ENCODE peak calls at places on chromosomes 12 and 14, in nine cellular contexts. R is naive B cell; P is NCI-H2171; S is cardiac fibroblast; H is NCI-H510A; Y is cardiac muscle cell; T is NCI-H1694 treated with DMSO at 0.1 percent for 48 hours; L is activated CD8-positive, alpha-beta T cell treated with anti-CD3 and anti-CD28 coated beads, Interleukin-2, amount 10 ng/mL, durations not matched to agents 7 days and 5 days; O is stimulated activated CD4-positive, alpha-beta T cell treated with anti-CD3 and anti-CD28 coated beads, Interleukin-2, amount 100 ng/mL, for 24 hours. G is an unnamed sample.

GRCh38 chr12:32302218-32302826 is 97.0 kb upstream of the FGD4 start:
- DNase-seq in L (peak), T (peak), P (no peak), Y (peak), H (no peak), S (peak), R (peak), O (no peak), G (peak)

GRCh38 chr12:57776247-57776587 is 3.8 kb downstream of the EEF1AKMT3 start:
- DNase-seq in R (no peak), H (no peak), T (no peak), L (no peak), P (no peak), S (no peak), Y (no peak), O (no peak), G (no peak)

GRCh38 chr12:31362759-31363415 is 36.9 kb upstream of the SINHCAF start:
- DNase-seq in O (peak), S (no peak), L (peak), Y (peak), H (no peak), P (peak), R (peak), T (peak), G (peak)

GRCh38 chr12:13234045-13234641 is 37.6 kb downstream of the EMP1 start:
- DNase-seq in S (peak), Y (peak), L (peak), P (no peak), H (no peak), T (peak), R (peak), O (peak), G (peak)

GRCh38 chr14:72710212-72710611 is 183.7 kb downstream of the DPF3 start:
- DNase-seq in H (no peak), Y (no peak), T (no peak), O (no peak), S (peak), P (no peak), R (no peak), L (no peak), G (no peak)

GRCh38 chr14:79044894-79045624 is 874.9 kb downstream of the NRXN3 start:
- DNase-seq in O (no peak), R (no peak), T (no peak), H (no peak), P (no peak), S (peak), L (no peak), Y (no peak), G (peak)

GRCh38 chr14:96267916-96268315 is 11.9 kb downstream of the BDKRB1 start:
- DNase-seq in S (no peak), L (no peak), R (no peak), T (peak), Y (no peak), P (no peak), O (no peak), H (no peak), G (no peak)

GRCh38 chr14:49895480-49895879 is 2.6 kb downstream of the ARF6 start:
- DNase-seq in Y (no peak), R (no peak), T (no peak), S (no peak), O (no peak), P (no peak), L (no peak), H (no peak), G (no peak)

GRCh38 chr14:70655110-70655826 is 13.6 kb downstream of the TTC9 start:
- DNase-seq in Y (no peak), H (no peak), R (peak), O (peak), L (peak), S (no peak), T (no peak), P (no peak), G (peak)

GRCh38 chr12:117313906-117314305 is 47.5 kb downstream of the NOS1 start:
- DNase-seq in Y (no peak), P (no peak), T (no peak), O (no peak), R (no peak), S (no peak), L (no peak), H (no peak), G (no peak)

GRCh38 chr14:43877351-43877900 is 629.7 kb downstream of the FSCB start:
- DNase-seq in P (no peak), T (no peak), S (no peak), O (no peak), L (no peak), Y (no peak), R (no peak), H (no peak), G (no peak)

GRCh38 chr12:77932216-77932615 is 101.5 kb downstream of the NAV3 start:
- DNase-seq in P (no peak), H (no peak), Y (no peak), T (no peak), R (no peak), S (no peak), O (no peak), L (no peak), G (no peak)

GRCh38 chr14:21894003-21894897 is 220.6 kb upstream of the OR4E1 start:
- DNase-seq in R (no peak), H (no peak), Y (peak), O (peak), L (peak), T (no peak), S (no peak), P (no peak), G (no peak)

GRCh38 chr12:45773734-45774133 is 44.2 kb downstream of the ARID2 start:
- DNase-seq in S (no peak), H (no peak), Y (no peak), R (no peak), O (no peak), P (no peak), L (no peak), T (no peak), G (no peak)

GRCh38 chr12:11765817-11766794 is 116.6 kb downstream of the ETV6 start:
- DNase-seq in L (peak), P (no peak), Y (no peak), H (no peak), O (peak), S (peak), T (no peak), R (peak), G (peak)

GRCh38 chr12:131642771-131643170 is 68.1 kb upstream of the SFSWAP start:
- DNase-seq in H (no peak), P (no peak), S (no peak), O (no peak), R (no peak), T (no peak), L (no peak), Y (no peak), G (no peak)

GRCh38 chr12:47249719-47250506 is 170.2 kb upstream of the AMIGO2 start:
- DNase-seq in P (no peak), R (no peak), Y (no peak), L (no peak), O (no peak), H (no peak), S (peak), T (no peak), G (no peak)

GRCh38 chr12:56017181-56017580 is 3.7 kb upstream of the IKZF4 start:
- DNase-seq in T (no peak), O (no peak), H (no peak), P (no peak), L (no peak), S (no peak), R (no peak), Y (no peak), G (no peak)

GRCh38 chr12:13104403-13104802 is 936 bp upstream of the GSG1 start:
- DNase-seq in H (no peak), R (no peak), T (no peak), O (no peak), Y (no peak), P (no peak), L (no peak), S (no peak), G (no peak)

GRCh38 chr12:76422878-76423438 is 74.7 kb upstream of the BBS10 start:
- DNase-seq in P (no peak), S (peak), H (no peak), Y (no peak), T (no peak), R (no peak), L (no peak), O (no peak), G (no peak)

GRCh38 chr12:98224584-98225221 is 290.7 kb upstream of the TMPO start:
- DNase-seq in L (no peak), P (no peak), R (no peak), O (no peak), S (no peak), Y (no peak), H (no peak), T (no peak), G (peak)

GRCh38 chr14:29421156-29421728 is 506.4 kb downstream of the PRKD1 start:
- DNase-seq in R (no peak), S (no peak), H (no peak), P (no peak), L (no peak), Y (no peak), O (no peak), T (no peak), G (no peak)

GRCh38 chr12:49703647-49704137 is 3.5 kb downstream of the FMNL3 start:
- DNase-seq in S (peak), H (no peak), Y (no peak), L (peak), P (no peak), O (peak), T (no peak), R (peak), G (no peak)

GRCh38 chr12:114430306-114430705 is 24.4 kb upstream of the TBX5 start:
- DNase-seq in S (peak), P (no peak), H (no peak), L (no peak), O (no peak), R (no peak), T (no peak), Y (no peak), G (no peak)

GRCh38 chr12:6533653-6534157 is 612 bp upstream of the GAPDH start:
- DNase-seq in S (peak), O (peak), T (peak), Y (peak), H (peak), R (no peak), P (peak), L (peak), G (peak)

GRCh38 chr12:48814313-48815280 is 3.7 kb upstream of the CACNB3 start:
- DNase-seq in T (peak), S (peak), P (peak), Y (peak), O (peak), H (peak), R (peak), L (peak), G (peak)

GRCh38 chr14:20539906-20540305 is 20.9 kb downstream of the RNASE9 start:
- DNase-seq in Y (no peak), S (no peak), L (no peak), T (no peak), P (no peak), R (no peak), O (no peak), H (no peak), G (no peak)

GRCh38 chr14:33062881-33063280 is 124.2 kb downstream of the NPAS3 start:
- DNase-seq in T (no peak), L (no peak), P (no peak), R (no peak), H (no peak), S (peak), O (no peak), Y (no peak), G (no peak)

GRCh38 chr14:51094282-51094821 is 553 bp downstream of the TRIM9 start:
- DNase-seq in L (peak), S (no peak), H (no peak), T (no peak), P (no peak), Y (peak), O (peak), R (peak), G (peak)

GRCh38 chr12:49672351-49673181 is 34.6 kb downstream of the FMNL3 start:
- DNase-seq in T (no peak), Y (no peak), P (no peak), H (no peak), S (no peak), R (no peak), L (no peak), O (no peak), G (no peak)

GRCh38 chr14:105386581-105387529 is 11.5 kb upstream of the TEX22 start:
- DNase-seq in R (no peak), S (no peak), Y (no peak), P (no peak), L (no peak), H (no peak), O (no peak), T (no peak), G (no peak)

GRCh38 chr14:73953731-73954130 is 3.6 kb downstream of the COQ6 start:
- DNase-seq in P (no peak), R (no peak), T (no peak), S (no peak), L (no peak), Y (no peak), H (no peak), O (no peak), G (no peak)

GRCh38 chr12:32047357-32047828 is 59.3 kb upstream of the BICD1 start:
- DNase-seq in T (no peak), R (no peak), Y (no peak), L (no peak), H (no peak), S (no peak), P (no peak), O (no peak), G (no peak)

GRCh38 chr12:109994262-109995175 is 1.6 kb downstream of the GIT2 start:
- DNase-seq in R (peak), H (no peak), P (no peak), Y (no peak), O (no peak), L (no peak), S (peak), T (no peak), G (peak)

GRCh38 chr12:72602616-72603015 is 330.4 kb downstream of the TRHDE start:
- DNase-seq in H (no peak), Y (no peak), L (no peak), P (no peak), S (no peak), O (no peak), T (no peak), R (no peak), G (no peak)

GRCh38 chr14:21825147-21825743 is 151.6 kb upstream of the OR4E1 start:
- DNase-seq in L (peak), T (peak), P (peak), Y (peak), S (peak), H (no peak), R (no peak), O (peak), G (peak)

GRCh38 chr12:13044002-13044858 is at the start of gene FAM234B:
- DNase-seq in P (peak), O (peak), Y (peak), H (no peak), S (peak), T (peak), R (peak), L (peak), G (peak)

GRCh38 chr12:30754383-30754749 is 385 bp downstream of the CAPRIN2 start:
- DNase-seq in P (no peak), L (peak), T (no peak), Y (no peak), S (no peak), H (no peak), R (no peak), O (no peak), G (no peak)